ENCODE peak calls at places on chromosome 2, in eight cellular contexts. L, V, C, D, O, R, N and Y are unnamed samples.

GRCh38 chr2:242057379-242058040 is 188.0 kb downstream of the RTP5 start:
- DNase-seq in L (no peak), V (no peak), C (no peak), D (no peak), O (no peak), R (no peak), N (no peak), Y (no peak)

GRCh38 chr2:168145011-168145410 is 102.4 kb downstream of the STK39 start:
- DNase-seq in L (no peak), V (no peak), C (no peak), D (no peak), O (no peak), R (no peak), N (no peak), Y (no peak)

GRCh38 chr2:233416706-233417105 is 62.4 kb downstream of the DGKD start:
- DNase-seq in L (no peak), V (peak; percentile 3), C (no peak), D (no peak), O (no peak), R (no peak), N (no peak), Y (peak; percentile 45)

GRCh38 chr2:213253162-213253561 is 31.1 kb upstream of the SPAG16 start:
- DNase-seq in L (no peak), V (no peak), C (no peak), D (no peak), O (no peak), R (no peak), N (no peak), Y (no peak)

GRCh38 chr2:85215074-85216050 is 82.2 kb downstream of the TCF7L1 start:
- DNase-seq in L (no peak), V (no peak), C (no peak), D (no peak), O (peak; percentile 76), R (peak; percentile 9), N (peak; percentile 87), Y (no peak)

GRCh38 chr2:36438454-36438977 is 82.9 kb downstream of the CRIM1 start:
- DNase-seq in L (no peak), V (no peak), C (no peak), D (no peak), O (no peak), R (no peak), N (peak; percentile 22), Y (no peak)

GRCh38 chr2:75600418-75601088 is 39.8 kb upstream of the EVA1A start:
- DNase-seq in L (no peak), V (no peak), C (no peak), D (no peak), O (no peak), R (no peak), N (no peak), Y (no peak)

GRCh38 chr2:190534310-190535118 is at the start of gene NEMP2:
- DNase-seq in L (peak; percentile 84), V (peak; percentile 80), C (peak; percentile 79), D (peak; percentile 88), O (peak; percentile 62), R (peak; percentile 95), N (peak; percentile 93), Y (peak; percentile 81)

GRCh38 chr2:134181219-134181618 is 72.7 kb upstream of the MGAT5 start:
- DNase-seq in L (no peak), V (peak; percentile 73), C (peak; percentile 56), D (peak; percentile 44), O (no peak), R (peak; percentile 33), N (no peak), Y (no peak)

GRCh38 chr2:217069263-217070042 is 209.6 kb upstream of the TNP1 start:
- DNase-seq in L (no peak), V (no peak), C (no peak), D (no peak), O (no peak), R (no peak), N (no peak), Y (no peak)

GRCh38 chr2:55862269-55862668 is 61.3 kb downstream of the EFEMP1 start:
- DNase-seq in L (peak; percentile 53), V (no peak), C (no peak), D (no peak), O (no peak), R (no peak), N (no peak), Y (no peak)

GRCh38 chr2:56230171-56230570 is 46.4 kb downstream of the CCDC85A start:
- DNase-seq in L (no peak), V (no peak), C (no peak), D (no peak), O (no peak), R (no peak), N (no peak), Y (no peak)

GRCh38 chr2:10001551-10001950 is 41.8 kb upstream of the KLF11 start:
- DNase-seq in L (no peak), V (no peak), C (no peak), D (no peak), O (no peak), R (no peak), N (no peak), Y (no peak)

GRCh38 chr2:179106342-179107178 is 56.6 kb upstream of the CCDC141 start:
- DNase-seq in L (peak; percentile 53), V (no peak), C (no peak), D (no peak), O (peak; percentile 77), R (peak; percentile 79), N (peak; percentile 3), Y (peak; percentile 44)